ENCODE peak calls at places on chromosomes 1 and 21, in nine cellular contexts. U is CD8-positive, alpha-beta T cell; Z is tibial artery; I is skeletal muscle cell; W is aorta; Q is A549; E is fibroblast of lung; S is transverse colon; A is effector memory CD4-positive, alpha-beta T cell. G is an unnamed sample.
A peak's percentile ranks its signal among the peaks of the same experiment; 100 is the strongest.

GRCh38 chr1:23578997-23579363 is 19.7 kb upstream of the ID3 start:
- DNase-seq in U (no peak), Z (no peak), I (no peak), W (no peak), Q (no peak), E (no peak), S (no peak), A (no peak), G (no peak)

GRCh38 chr1:10424034-10424433 is 6.2 kb upstream of the CENPS start:
- DNase-seq in U (no peak), Z (no peak), I (no peak), W (no peak), Q (peak; percentile 77), E (peak; percentile 66), S (peak; percentile 13), A (no peak), G (peak; percentile 80)

GRCh38 chr1:233304489-233305102 is 9.1 kb upstream of the PCNX2 start:
- DNase-seq in U (no peak), Z (no peak), I (no peak), W (no peak), Q (peak; percentile 38), E (peak; percentile 52), S (no peak), A (no peak), G (no peak)

GRCh38 chr1:38690790-38691189 is 168.8 kb downstream of the RRAGC start:
- DNase-seq in U (no peak), Z (no peak), I (no peak), W (no peak), Q (no peak), E (no peak), S (no peak), A (no peak), G (no peak)

GRCh38 chr1:23376890-23377811 is 7.5 kb upstream of the ZNF436 start:
- DNase-seq in U (no peak), Z (no peak), I (no peak), W (no peak), Q (peak; percentile 91), E (peak; percentile 75), S (peak; percentile 48), A (no peak), G (no peak)

GRCh38 chr1:227805606-227806197 is 9.8 kb upstream of the PRSS38 start:
- DNase-seq in U (no peak), Z (no peak), I (peak; percentile 85), W (no peak), Q (peak; percentile 72), E (peak; percentile 88), S (no peak), A (no peak), G (no peak)

GRCh38 chr1:50633465-50633864 is 210.2 kb upstream of the DMRTA2 start:
- DNase-seq in U (no peak), Z (no peak), I (no peak), W (no peak), Q (no peak), E (no peak), S (no peak), A (no peak), G (no peak)

GRCh38 chr1:35575401-35575958 is 2.4 kb downstream of the TFAP2E start:
- DNase-seq in U (no peak), Z (no peak), I (no peak), W (no peak), Q (no peak), E (no peak), S (no peak), A (no peak), G (no peak)

GRCh38 chr1:208741296-208741695 is 497.1 kb upstream of the PLXNA2 start:
- DNase-seq in U (no peak), Z (no peak), I (no peak), W (no peak), Q (no peak), E (no peak), S (no peak), A (no peak), G (no peak)

GRCh38 chr1:55720243-55720642 is 505.1 kb upstream of the USP24 start:
- DNase-seq in U (no peak), Z (no peak), I (peak; percentile 66), W (no peak), Q (no peak), E (peak; percentile 72), S (peak; percentile 60), A (no peak), G (peak; percentile 42)

GRCh38 chr1:156664046-156664948 is 12.9 kb downstream of the NES start:
- DNase-seq in U (no peak), Z (no peak), I (peak; percentile 46), W (no peak), Q (no peak), E (peak; percentile 47), S (no peak), A (no peak), G (no peak)

GRCh38 chr1:26094076-26094669 is 17.5 kb upstream of the PDIK1L start:
- DNase-seq in U (no peak), Z (no peak), I (no peak), W (no peak), Q (no peak), E (no peak), S (no peak), A (no peak), G (peak; percentile 22)

GRCh38 chr1:150281221-150281757 is 1.1 kb upstream of the CIART start:
- DNase-seq in U (peak; percentile 35), Z (peak; percentile 83), I (peak; percentile 17), W (peak; percentile 88), Q (peak; percentile 73), E (peak; percentile 79), S (peak; percentile 78), A (peak; percentile 32), G (peak; percentile 85)

GRCh38 chr1:150281758-150282557 is at the start of gene CIART:
- DNase-seq in U (peak; percentile 45), Z (peak; percentile 99), I (peak; percentile 97), W (peak; percentile 96), Q (peak; percentile 97), E (peak; percentile 99), S (peak; percentile 82), A (peak; percentile 85), G (peak; percentile 96)

GRCh38 chr1:150282558-150282958 is 204 bp downstream of the CIART start:
- DNase-seq in U (no peak), Z (peak; percentile 45), I (no peak), W (peak; percentile 81), Q (no peak), E (no peak), S (no peak), A (no peak), G (no peak)

GRCh38 chr1:150280138-150280707 is 2.1 kb upstream of the CIART start:
- DNase-seq in U (no peak), Z (no peak), I (no peak), W (no peak), Q (no peak), E (no peak), S (peak; percentile 77), A (no peak), G (no peak)

DNA sequence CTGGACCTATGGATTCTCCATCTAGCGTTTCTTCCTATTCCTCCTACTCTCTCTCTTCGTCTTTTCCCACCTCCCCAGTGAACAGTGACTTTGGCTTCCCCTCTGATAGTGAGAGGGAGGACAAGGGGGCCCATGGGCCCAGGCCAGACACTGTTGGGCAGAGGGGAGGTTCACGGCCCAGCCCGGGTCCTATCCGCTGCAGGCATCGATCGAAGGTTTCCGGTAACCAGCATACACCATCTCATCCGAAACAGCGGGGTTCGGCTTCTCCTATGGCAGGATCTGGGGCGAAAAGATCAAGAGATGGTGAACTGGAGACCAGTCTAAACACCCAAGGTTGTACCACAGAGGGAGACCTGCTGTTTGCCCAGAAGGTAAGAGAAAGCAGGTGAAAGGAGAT is 906 bp downstream of the CIART start:
- DNase-seq in U (no peak), Z (no peak), I (no peak), W (no peak), Q (no peak), E (no peak), S (no peak), A (no peak), G (no peak)
- H3K4me3 ChIP-seq in U (no peak overlapping the region), Z (peak overlapping the region; percentile 53), I (peak overlapping the region; percentile 65), W (no peak overlapping the region), Q (no peak overlapping the region), E (peak overlapping the region; percentile 77), S (peak overlapping the region; percentile 37), A (no peak overlapping the region), G (peak overlapping the region; percentile 80)

DNA sequence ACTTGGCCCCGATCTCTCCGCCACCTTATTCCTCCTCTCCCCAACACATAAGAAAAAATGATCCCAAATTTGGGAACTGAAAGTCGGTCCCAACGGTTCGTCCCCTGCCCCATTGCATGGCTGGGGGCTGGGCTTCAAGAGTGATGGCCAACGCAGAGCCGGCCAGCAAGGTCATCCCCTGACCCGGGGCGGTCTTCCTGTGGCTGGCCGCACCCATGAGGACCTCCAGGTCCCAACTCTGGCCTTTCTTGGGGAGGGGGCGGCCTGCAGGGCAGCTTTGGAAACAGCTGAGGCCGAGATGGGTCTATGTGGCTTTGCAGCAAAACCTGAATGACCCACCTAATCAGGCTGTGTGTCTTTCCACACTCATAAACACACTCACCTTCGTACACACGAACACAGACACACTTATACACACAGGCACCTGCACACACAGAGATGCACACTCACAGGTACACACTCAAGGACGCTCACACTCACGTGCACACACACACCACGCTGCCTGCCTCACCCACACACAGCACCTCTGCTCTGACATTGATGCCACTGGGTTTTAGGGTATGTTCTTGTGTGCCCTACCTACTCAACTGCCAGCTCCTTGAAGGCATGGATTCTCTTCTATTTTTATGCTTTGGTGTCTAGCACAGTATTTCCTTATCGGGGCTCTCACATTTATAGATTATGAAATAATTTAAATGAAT is 562 bp downstream of the DYNLT5 start:
- DNase-seq in U (no peak), Z (no peak), I (no peak), W (no peak), Q (no peak), E (no peak), S (no peak), A (no peak), G (no peak)
- H3K4me3 ChIP-seq in U (no peak overlapping the region), Z (peak overlapping the region; percentile 43), I (peak overlapping the region; percentile 46), W (no peak overlapping the region), Q (no peak overlapping the region), E (peak overlapping the region; percentile 43), S (peak overlapping the region; percentile 26), A (no peak overlapping the region), G (peak overlapping the region; percentile 59)

GRCh38 chr21:36697473-36698159 is 1.3 kb upstream of the SIM2 start:
- DNase-seq in U (no peak), Z (no peak), I (no peak), W (no peak), Q (no peak), E (no peak), S (no peak), A (no peak), G (no peak)
- H3K4me3 ChIP-seq in U (no peak overlapping the region), Z (no peak overlapping the region), I (peak overlapping the region; percentile 55), W (no peak overlapping the region), Q (peak overlapping the region; percentile 61), E (no peak overlapping the region), S (no peak overlapping the region), A (no peak overlapping the region), G (peak overlapping the region; percentile 72)

DNA sequence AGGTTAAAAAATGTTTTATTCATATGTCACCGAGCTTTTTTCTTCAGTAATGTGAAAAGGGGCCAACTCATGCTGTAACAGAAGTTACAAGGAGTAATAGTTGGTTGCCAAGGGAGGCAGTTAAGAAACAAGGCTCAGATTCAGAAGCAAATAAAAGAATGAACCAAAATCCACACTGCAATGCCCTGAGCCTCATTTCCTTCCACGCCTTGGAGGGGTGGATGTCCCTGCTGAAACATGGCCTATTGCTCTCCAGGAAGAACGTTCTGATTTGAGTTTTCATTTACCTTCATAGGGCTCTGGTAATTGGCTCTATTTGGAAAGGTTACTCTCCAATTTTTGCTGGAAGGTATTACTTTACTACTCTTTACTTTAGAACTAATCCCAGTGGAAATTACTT is 24.4 kb downstream of the ALG14 start:
- DNase-seq in U (no peak), Z (no peak), I (no peak), W (no peak), Q (no peak), E (no peak), S (peak; percentile 21), A (no peak), G (no peak)
- H3K4me3 ChIP-seq in U (no peak overlapping the region), Z (no peak overlapping the region), I (no peak overlapping the region), W (no peak overlapping the region), Q (no peak overlapping the region), E (no peak overlapping the region), S (no peak overlapping the region), A (no peak overlapping the region), G (no peak overlapping the region)